ENCODE peak calls at places on chromosome 7, in eight cellular contexts. Z is AG09319, K is GM20000, S is GM12865, H is cardiac fibroblast, L is prostate gland, W is BJ, F is RWPE2. R is an unnamed sample.

GRCh38 chr7:101927389-101928306 is 110.2 kb downstream of the CUX1 start:
- DNase-seq in H (peak; percentile 26), F (no peak), S (no peak), W (no peak), L (no peak), K (no peak), Z (no peak), R (no peak)

GRCh38 chr7:97342512-97342911 is 225.0 kb downstream of the SDHAF3 start:
- DNase-seq in K (no peak), Z (no peak), S (no peak), F (no peak), L (no peak), H (no peak), W (no peak), R (no peak)

GRCh38 chr7:24318326-24318725 is 34.3 kb downstream of the NPY start:
- DNase-seq in W (no peak), L (no peak), K (no peak), S (peak; percentile 55), H (no peak), F (no peak), Z (no peak), R (no peak)

GRCh38 chr7:34155225-34155908 is 250.0 kb downstream of the BMPER start:
- DNase-seq in Z (peak; percentile 94), L (no peak), K (no peak), F (no peak), S (no peak), W (peak; percentile 89), H (peak; percentile 96), R (peak; percentile 88)

GRCh38 chr7:29345590-29345989 is 151.0 kb downstream of the CHN2 start:
- DNase-seq in S (peak; percentile 5), F (no peak), W (no peak), K (no peak), Z (no peak), H (peak; percentile 65), L (peak; percentile 31), R (no peak)

GRCh38 chr7:108430664-108431063 is 25.6 kb downstream of the NRCAM start:
- DNase-seq in L (no peak), W (no peak), S (no peak), H (no peak), Z (no peak), F (no peak), K (no peak), R (no peak)

GRCh38 chr7:112052507-112052906 is 153.7 kb downstream of the DOCK4 start:
- DNase-seq in S (no peak), K (no peak), Z (no peak), H (no peak), F (no peak), W (no peak), L (no peak), R (no peak)

GRCh38 chr7:137986252-137987010 is 15.5 kb downstream of the CREB3L2 start:
- DNase-seq in W (peak; percentile 55), K (peak; percentile 20), L (no peak), F (no peak), S (peak; percentile 70), H (peak; percentile 89), Z (peak; percentile 68), R (peak; percentile 74)

GRCh38 chr7:122858310-122858709 is 27.9 kb downstream of the CADPS2 start:
- DNase-seq in W (no peak), K (no peak), L (no peak), Z (no peak), F (no peak), H (no peak), S (no peak), R (no peak)

GRCh38 chr7:96414931-96415292 is 93.0 kb upstream of the SLC25A13 start:
- DNase-seq in W (no peak), F (no peak), Z (no peak), H (peak; percentile 34), L (peak; percentile 34), K (peak; percentile 37), S (peak; percentile 57), R (peak; percentile 14)

GRCh38 chr7:16563281-16564022 is 36.8 kb downstream of the LRRC72 start:
- DNase-seq in K (peak; percentile 28), L (no peak), F (no peak), W (no peak), H (peak; percentile 6), Z (no peak), S (peak; percentile 11), R (no peak)

GRCh38 chr7:26513948-26514347 is 222.3 kb downstream of the SNX10 start:
- DNase-seq in Z (no peak), S (no peak), F (no peak), K (no peak), L (no peak), H (no peak), W (no peak), R (no peak)

GRCh38 chr7:19139706-19140327 is 5.4 kb downstream of the FERD3L start:
- DNase-seq in S (no peak), K (no peak), F (no peak), L (no peak), W (no peak), Z (no peak), H (no peak), R (no peak)

GRCh38 chr7:150997075-150997511 is 6.3 kb downstream of the NOS3 start:
- DNase-seq in K (no peak), H (no peak), S (no peak), W (no peak), L (no peak), F (no peak), Z (no peak), R (no peak)
- TF ChIP-seq CTCF in K (no peak), H (no peak), S (no peak), W (no peak), L (no peak), F (no peak), Z (no peak), R (no peak)

GRCh38 chr7:28018851-28019465 is 161.6 kb downstream of the JAZF1 start:
- DNase-seq in H (no peak), F (no peak), Z (no peak), K (no peak), W (no peak), L (no peak), S (no peak), R (no peak)

GRCh38 chr7:28018020-28018419 is 162.6 kb downstream of the JAZF1 start:
- DNase-seq in K (no peak), H (no peak), Z (no peak), L (no peak), W (no peak), F (no peak), S (no peak), R (no peak)

GRCh38 chr7:28018446-28018845 is 162.1 kb downstream of the JAZF1 start:
- DNase-seq in L (no peak), W (no peak), F (no peak), Z (no peak), K (no peak), H (no peak), S (no peak), R (peak; percentile 64)

GRCh38 chr7:28017372-28017771 is 163.2 kb downstream of the JAZF1 start:
- DNase-seq in S (no peak), K (no peak), Z (no peak), W (no peak), L (no peak), H (no peak), F (no peak), R (peak; percentile 51)

GRCh38 chr7:28020302-28020940 is 160.2 kb downstream of the JAZF1 start:
- DNase-seq in K (peak; percentile 71), L (peak; percentile 76), H (peak; percentile 89), F (no peak), W (no peak), S (peak; percentile 77), Z (peak; percentile 54), R (peak; percentile 73)
- TF ChIP-seq CTCF in K (peak; percentile 47), L (peak; percentile 88), H (peak; percentile 85), F (peak; percentile 94), W (peak; percentile 82), S (peak; percentile 91), Z (peak; percentile 86), R (peak; percentile 91)

DNA sequence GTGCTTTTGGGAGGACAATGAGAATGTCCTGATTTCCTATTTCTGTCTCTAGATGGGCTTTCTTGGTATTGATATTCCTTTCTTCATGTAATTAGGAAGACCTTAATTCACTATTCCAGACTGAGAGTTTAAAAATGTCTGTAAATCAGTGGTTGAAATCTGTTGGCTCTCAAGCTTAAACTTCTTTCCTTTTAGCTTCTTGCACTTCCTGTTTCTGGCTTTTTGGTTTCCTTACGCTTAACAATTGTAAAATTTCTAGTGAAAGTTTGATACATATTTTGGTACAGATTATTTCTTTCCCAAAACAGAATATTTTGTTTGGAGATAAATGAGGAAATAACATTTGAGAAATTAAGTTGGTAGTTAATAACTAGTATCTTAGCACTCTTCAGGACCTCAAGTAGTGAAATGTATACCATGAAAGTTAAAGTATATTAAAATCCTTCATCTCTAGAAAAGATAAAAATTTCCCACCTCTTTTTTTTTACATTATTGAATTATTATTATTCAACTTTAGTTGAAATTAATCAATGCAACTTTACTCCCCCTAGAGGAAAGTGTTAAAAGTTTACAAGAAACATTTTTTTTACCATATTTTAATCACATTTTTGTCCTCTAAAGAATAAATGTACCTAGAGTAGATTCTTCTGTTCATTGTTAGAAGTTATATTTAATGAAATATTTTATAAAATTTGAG is 137.2 kb downstream of the PHTF2 start:
- DNase-seq in W (no peak), S (no peak), K (no peak), L (no peak), F (no peak), Z (no peak), H (peak; percentile 22), R (no peak)
- TF ChIP-seq CTCF in W (peak; percentile 13), S (peak; percentile 3), K (no peak), L (peak; percentile 28), F (peak; percentile 74), Z (peak; percentile 27), H (peak; percentile 28), R (peak; percentile 83)

GRCh38 chr7:130814753-130815152 is 80.7 kb upstream of the KLF14 start:
- DNase-seq in L (no peak), W (no peak), H (peak; percentile 56), F (no peak), Z (peak; percentile 7), K (no peak), S (peak; percentile 7), R (peak; percentile 49)
- TF ChIP-seq CTCF in L (no peak), W (peak; percentile 61), H (peak; percentile 52), F (peak; percentile 58), Z (peak; percentile 57), K (no peak), S (no peak), R (peak; percentile 78)

DNA sequence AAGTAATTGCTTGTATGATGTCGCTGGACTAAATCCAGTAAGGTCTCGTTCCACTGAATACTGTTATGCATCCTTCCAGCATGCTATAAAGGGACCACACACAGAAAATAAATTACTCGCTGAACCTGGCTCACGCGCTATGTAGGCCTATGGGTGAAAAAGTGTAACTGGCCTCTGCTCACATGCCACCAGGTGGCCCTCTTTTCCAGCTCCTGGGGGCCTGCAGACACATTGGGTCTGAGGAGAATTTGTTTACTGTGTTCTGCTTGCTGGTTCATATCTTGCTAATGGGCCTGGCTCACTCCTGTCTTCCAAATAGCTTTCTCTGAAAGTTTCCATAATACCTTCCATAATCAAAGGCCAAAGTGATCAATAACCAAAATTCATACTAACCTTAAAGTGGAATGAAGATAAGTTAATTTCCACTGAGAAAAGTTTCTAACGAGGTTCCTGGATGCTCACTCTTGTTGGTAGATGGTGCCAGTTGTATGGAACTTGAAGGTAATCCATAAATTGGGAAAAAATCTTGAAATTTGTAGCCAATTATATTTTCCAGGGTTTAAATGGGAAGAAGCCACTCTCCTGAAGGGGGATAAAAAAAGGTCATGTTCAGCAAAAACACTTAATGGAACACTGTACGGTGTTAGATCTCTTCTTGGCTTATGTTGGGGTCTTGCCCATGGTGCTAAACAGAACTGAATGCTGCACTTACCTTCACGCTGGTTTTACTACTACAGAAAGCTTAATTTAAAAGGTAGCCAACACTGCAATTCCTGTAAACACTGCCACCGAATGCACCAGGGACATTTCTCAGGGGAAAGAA is 27.0 kb upstream of the ZPBP start:
- DNase-seq in K (peak; percentile 36), L (no peak), S (peak; percentile 58), H (no peak), F (no peak), W (no peak), Z (no peak), R (no peak)
- TF ChIP-seq CTCF in K (no peak), L (no peak), S (peak; percentile 58), H (no peak), F (peak; percentile 20), W (no peak), Z (no peak), R (no peak)

R was measured in HFFc6.